ENCODE peak calls at places on chromosomes 5 and 9, in five cellular contexts. H is neural progenitor cell; S is fibroblast of lung; O is CD4-positive, alpha-beta T cell; K is mammary epithelial cell. J is an unnamed sample.

GRCh38 chr5:175873090-175873454 is 1.7 kb downstream of the CPLX2 start:
- DNase-seq in H (peak), S (peak), O (no peak), K (no peak), J (peak)

GRCh38 chr9:101626295-101626694 is 31.5 kb upstream of the PPP3R2 start:
- DNase-seq in H (no peak), S (no peak), O (no peak), K (no peak), J (no peak)

GRCh38 chr5:90994796-90995195 is 388.3 kb downstream of the ARRDC3 start:
- DNase-seq in H (no peak), S (no peak), O (no peak), K (peak), J (no peak)

GRCh38 chr9:128115187-128116103 is 12.1 kb downstream of the PTGES2 start:
- DNase-seq in H (no peak), S (no peak), O (no peak), K (no peak), J (no peak)

GRCh38 chr5:63878788-63879187 is 83.5 kb downstream of the HTR1A start:
- DNase-seq in H (peak), S (no peak), O (no peak), K (no peak), J (peak)

GRCh38 chr9:1009101-1009707 is 32.7 kb downstream of the DMRT3 start:
- DNase-seq in H (peak), S (peak), O (peak), K (peak), J (peak)

GRCh38 chr5:100668511-100668910 is 133.3 kb downstream of the FAM174A start:
- DNase-seq in H (no peak), S (peak), O (no peak), K (peak), J (peak)

GRCh38 chr5:53671447-53671846 is 111.0 kb downstream of the NDUFS4 start:
- DNase-seq in H (no peak), S (no peak), O (no peak), K (no peak), J (no peak)

GRCh38 chr5:171454549-171454948 is 35.1 kb downstream of the FGF18 start:
- DNase-seq in H (no peak), S (no peak), O (no peak), K (no peak), J (no peak)

GRCh38 chr9:79895232-79895631 is 323.5 kb downstream of the TLE4 start:
- DNase-seq in H (no peak), S (no peak), O (no peak), K (no peak), J (no peak)
- TF ChIP-seq CTCF in H (no peak), S (no peak), O (no peak), K (no peak), J (no peak)

DNA sequence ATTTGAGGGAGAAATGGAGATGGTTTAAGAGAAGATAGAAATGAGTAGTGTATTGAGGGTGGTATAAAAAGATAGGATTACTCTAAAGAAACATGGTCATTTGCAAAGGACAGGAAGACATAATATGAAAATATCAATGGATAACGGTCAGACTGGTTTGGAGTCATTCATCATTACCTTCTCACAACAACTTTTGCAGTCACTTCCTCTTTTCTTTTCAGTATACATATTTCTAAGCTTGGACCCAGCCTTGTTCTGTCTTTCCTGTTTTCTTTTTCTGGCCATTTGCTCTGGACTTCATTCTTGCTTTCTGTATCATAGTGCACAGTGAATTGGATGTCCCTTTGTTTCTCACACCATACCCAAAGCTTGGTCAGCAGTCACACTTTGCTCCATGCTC is 966.5 kb upstream of the TYRP1 start:
- DNase-seq in H (no peak), S (no peak), O (no peak), K (no peak), J (no peak)
- H3K27ac ChIP-seq in H (no peak), S (no peak), O (no peak), K (no peak), J (no peak)

GRCh38 chr9:88814521-88815101 is 176.7 kb upstream of the S1PR3 start:
- DNase-seq in H (no peak), S (peak), O (no peak), K (no peak), J (peak)
- TF ChIP-seq CTCF in H (no peak), S (no peak), O (no peak), K (no peak), J (no peak)

DNA sequence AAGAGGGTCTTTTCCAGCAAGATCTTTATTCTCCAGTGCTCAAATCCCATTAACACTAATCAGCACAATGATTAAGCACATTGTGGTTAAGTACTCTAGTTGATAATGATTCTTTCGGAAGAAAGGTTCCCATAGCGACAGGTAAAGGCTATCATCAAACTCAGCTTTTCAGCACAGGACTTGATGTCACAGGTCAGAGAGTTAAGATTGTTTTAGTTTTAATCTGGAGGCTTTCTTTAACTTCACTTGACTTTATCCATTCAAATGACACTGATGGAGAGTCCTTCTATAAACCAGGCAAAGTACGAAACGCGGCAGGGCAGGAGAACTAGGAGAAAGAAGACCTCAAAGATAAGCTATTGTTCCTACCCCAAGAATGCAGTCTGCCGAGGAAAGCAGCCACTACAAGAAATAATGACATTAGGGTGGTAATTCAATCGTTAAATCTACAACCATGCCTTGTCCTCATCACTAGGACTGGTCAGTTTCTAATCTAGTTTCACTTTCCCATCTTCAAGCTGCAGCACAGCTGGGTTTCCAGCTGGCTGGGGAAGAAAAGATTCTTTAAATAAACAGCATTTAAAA is 4.6 kb downstream of the NRG2 start:
- DNase-seq in H (peak), S (peak), O (no peak), K (peak), J (no peak)
- H3K27ac ChIP-seq in H (no peak), S (no peak), O (no peak), K (peak), J (no peak)

GRCh38 chr5:178292826-178293205 is 60.2 kb upstream of the PHYKPL start:
- DNase-seq in H (no peak), S (no peak), O (no peak), K (no peak), J (no peak)

GRCh38 chr5:178291969-178292825 is 59.6 kb upstream of the PHYKPL start:
- DNase-seq in H (no peak), S (no peak), O (no peak), K (no peak), J (no peak)

GRCh38 chr5:178295589-178295988 is 63.0 kb upstream of the PHYKPL start:
- DNase-seq in H (no peak), S (no peak), O (no peak), K (no peak), J (no peak)

GRCh38 chr5:178293815-178294214 is 61.2 kb upstream of the PHYKPL start:
- DNase-seq in H (no peak), S (no peak), O (no peak), K (no peak), J (no peak)

GRCh38 chr5:178293400-178293799 is 60.8 kb upstream of the PHYKPL start:
- DNase-seq in H (no peak), S (no peak), O (no peak), K (no peak), J (no peak)
- TF ChIP-seq CTCF in H (no peak), S (no peak), O (no peak), K (no peak), J (no peak)